ENCODE peak calls at places on chromosome 9, in four cellular contexts. One of them, this sample, is unnamed.

GRCh38 chr9:137449081-137449844 is 8.1 kb upstream of the ENTPD8 start:
- DNase-seq in neural crest cell: no peak
- DNase-seq in pancreas: peak; percentile 3
- DNase-seq in A549: no peak
- DNase-seq in this sample: no peak

GRCh38 chr9:121301881-121302286 is 33.9 kb downstream of the GSN start:
- DNase-seq in neural crest cell: no peak
- DNase-seq in pancreas: no peak
- DNase-seq in A549: no peak
- DNase-seq in this sample: no peak

GRCh38 chr9:127846451-127847154 is 7.9 kb downstream of the ENG start:
- DNase-seq in neural crest cell: no peak
- DNase-seq in pancreas: no peak
- DNase-seq in A549: no peak
- DNase-seq in this sample: no peak

GRCh38 chr9:79490657-79491250 is 81.0 kb upstream of the TLE4 start:
- DNase-seq in neural crest cell: no peak
- DNase-seq in pancreas: no peak
- DNase-seq in A549: no peak
- DNase-seq in this sample: no peak

GRCh38 chr9:19373527-19373926 is 6.5 kb downstream of the RPS6 start:
- DNase-seq in neural crest cell: no peak
- DNase-seq in pancreas: no peak
- DNase-seq in A549: no peak
- DNase-seq in this sample: no peak

GRCh38 chr9:94952553-94953373 is 226.3 kb downstream of the AOPEP start:
- DNase-seq in neural crest cell: no peak
- DNase-seq in pancreas: no peak
- DNase-seq in A549: no peak
- DNase-seq in this sample: peak; percentile 14

GRCh38 chr9:90433398-90433890 is 209.2 kb downstream of the DIRAS2 start:
- DNase-seq in neural crest cell: peak; percentile 15
- DNase-seq in pancreas: no peak
- DNase-seq in A549: peak; percentile 32
- DNase-seq in this sample: peak; percentile 32

GRCh38 chr9:38689678-38690077 is 30.3 kb downstream of the FAM240B start:
- DNase-seq in neural crest cell: peak; percentile 26
- DNase-seq in pancreas: peak; percentile 10
- DNase-seq in A549: no peak
- DNase-seq in this sample: no peak

GRCh38 chr9:122406264-122406890 is 35.6 kb downstream of the PTGS1 start:
- DNase-seq in neural crest cell: no peak
- DNase-seq in pancreas: no peak
- DNase-seq in A549: no peak
- DNase-seq in this sample: no peak

GRCh38 chr9:124398191-124398590 is 17.1 kb downstream of the PSMB7 start:
- DNase-seq in neural crest cell: no peak
- DNase-seq in pancreas: no peak
- DNase-seq in A549: no peak
- DNase-seq in this sample: no peak

GRCh38 chr9:114588671-114589526 is 1.3 kb downstream of the ATP6V1G1 start:
- DNase-seq in neural crest cell: no peak
- DNase-seq in pancreas: no peak
- DNase-seq in A549: no peak
- DNase-seq in this sample: no peak

GRCh38 chr9:90306118-90306517 is 336.5 kb downstream of the DIRAS2 start:
- DNase-seq in neural crest cell: no peak
- DNase-seq in pancreas: no peak
- DNase-seq in A549: no peak
- DNase-seq in this sample: no peak

GRCh38 chr9:131562032-131562959 is 17.0 kb downstream of the PRRT1B start:
- DNase-seq in neural crest cell: no peak
- DNase-seq in pancreas: no peak
- DNase-seq in A549: no peak
- DNase-seq in this sample: no peak

GRCh38 chr9:131021785-131022184 is 12.8 kb downstream of the LAMC3 start:
- DNase-seq in neural crest cell: no peak
- DNase-seq in pancreas: no peak
- DNase-seq in A549: no peak
- DNase-seq in this sample: no peak

GRCh38 chr9:110329676-110330235 is 7.9 kb downstream of the TXNDC8 start:
- DNase-seq in neural crest cell: no peak
- DNase-seq in pancreas: no peak
- DNase-seq in A549: no peak
- DNase-seq in this sample: no peak

GRCh38 chr9:117917873-117918272 is 213.7 kb downstream of the TLR4 start:
- DNase-seq in neural crest cell: no peak
- DNase-seq in pancreas: no peak
- DNase-seq in A549: no peak
- DNase-seq in this sample: no peak

GRCh38 chr9:121405899-121406298 is 35.8 kb upstream of the STOM start:
- DNase-seq in neural crest cell: no peak
- DNase-seq in pancreas: no peak
- DNase-seq in A549: no peak
- DNase-seq in this sample: no peak

GRCh38 chr9:35660966-35661413 is 2.9 kb downstream of the CCDC107 start:
- DNase-seq in neural crest cell: no peak
- DNase-seq in pancreas: peak; percentile 68
- DNase-seq in A549: no peak
- DNase-seq in this sample: no peak

GRCh38 chr9:37987467-37987981 is 81.5 kb downstream of the SHB start:
- DNase-seq in neural crest cell: no peak
- DNase-seq in pancreas: peak; percentile 46
- DNase-seq in A549: no peak
- DNase-seq in this sample: no peak

GRCh38 chr9:105864248-105864898 is 170.0 kb downstream of the TMEM38B start:
- DNase-seq in neural crest cell: no peak
- DNase-seq in pancreas: no peak
- DNase-seq in A549: no peak
- DNase-seq in this sample: no peak

GRCh38 chr9:128512820-128513219 is 8.3 kb downstream of the GLE1 start:
- DNase-seq in neural crest cell: no peak
- DNase-seq in pancreas: no peak
- DNase-seq in A549: no peak
- DNase-seq in this sample: no peak

GRCh38 chr9:29691758-29692407 is 2118.6 kb upstream of the C9orf72 start:
- DNase-seq in neural crest cell: peak; percentile 29
- DNase-seq in pancreas: peak; percentile 2
- DNase-seq in A549: no peak
- DNase-seq in this sample: peak; percentile 53

GRCh38 chr9:90022474-90022873 is 417.7 kb downstream of the GADD45G start:
- DNase-seq in neural crest cell: no peak
- DNase-seq in pancreas: no peak
- DNase-seq in A549: no peak
- DNase-seq in this sample: no peak

GRCh38 chr9:7976167-7976755 is 176.7 kb upstream of the DMAC1 start:
- DNase-seq in neural crest cell: no peak
- DNase-seq in pancreas: no peak
- DNase-seq in A549: no peak
- DNase-seq in this sample: no peak

GRCh38 chr9:89505795-89506385 is 8.0 kb upstream of the SEMA4D start:
- DNase-seq in neural crest cell: no peak
- DNase-seq in pancreas: peak; percentile 43
- DNase-seq in A549: no peak
- DNase-seq in this sample: no peak

DNA sequence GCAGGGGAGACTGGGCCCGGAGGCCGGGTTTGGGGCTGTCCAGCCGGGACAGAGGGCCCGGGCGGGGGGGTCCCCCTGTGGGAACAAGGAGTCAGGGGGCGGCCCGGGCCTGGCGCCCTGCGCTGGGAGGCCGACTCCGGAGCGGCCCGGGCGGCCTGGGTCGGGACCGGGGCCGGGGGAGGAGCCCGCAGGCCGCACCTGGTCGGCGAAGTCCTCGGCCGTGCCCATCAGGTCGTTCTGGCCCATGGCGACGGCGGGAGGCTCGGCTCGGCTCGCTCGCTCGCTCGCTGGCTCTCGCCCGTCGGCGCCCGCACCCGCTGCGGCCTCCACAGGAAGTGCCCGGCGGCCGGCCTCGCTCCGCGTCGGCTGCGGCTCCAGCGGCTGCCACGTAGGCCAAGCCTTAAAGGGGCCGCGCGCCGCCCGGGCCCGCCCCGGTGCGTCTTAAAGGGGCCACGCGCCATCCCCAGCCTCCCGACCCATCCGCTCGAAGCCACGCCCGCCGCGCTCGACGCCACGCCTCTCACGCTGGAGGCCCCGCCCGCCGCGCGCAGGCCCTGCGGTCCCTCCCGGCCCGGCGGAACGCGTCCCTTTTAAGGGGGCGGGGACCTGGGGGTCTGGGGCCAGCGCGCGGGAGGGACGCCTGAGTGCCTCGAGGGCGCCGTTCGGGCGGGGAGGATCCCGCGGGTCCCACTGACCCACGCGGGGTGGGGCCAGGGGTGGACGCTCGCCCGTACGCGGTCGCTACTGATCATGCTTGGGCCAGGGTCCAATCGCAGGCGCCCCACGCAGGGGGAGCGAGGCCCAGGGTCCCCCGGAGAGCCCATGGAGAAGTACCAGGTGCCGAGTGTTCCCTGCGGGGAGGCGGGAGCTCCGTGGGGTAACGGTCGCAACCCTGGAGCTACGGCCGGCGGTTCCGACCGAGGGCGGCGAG is at the start of the genes STKLD1 and SURF4:
- DNase-seq in neural crest cell: peak; percentile 95
- DNase-seq in pancreas: peak; percentile 95
- DNase-seq in A549: peak; percentile 97
- DNase-seq in this sample: peak; percentile 97
- TF ChIP-seq CTCF in neural crest cell: no peak
- TF ChIP-seq CTCF in pancreas: no peak
- TF ChIP-seq CTCF in A549: no peak
- TF ChIP-seq CTCF in this sample: no peak

DNA sequence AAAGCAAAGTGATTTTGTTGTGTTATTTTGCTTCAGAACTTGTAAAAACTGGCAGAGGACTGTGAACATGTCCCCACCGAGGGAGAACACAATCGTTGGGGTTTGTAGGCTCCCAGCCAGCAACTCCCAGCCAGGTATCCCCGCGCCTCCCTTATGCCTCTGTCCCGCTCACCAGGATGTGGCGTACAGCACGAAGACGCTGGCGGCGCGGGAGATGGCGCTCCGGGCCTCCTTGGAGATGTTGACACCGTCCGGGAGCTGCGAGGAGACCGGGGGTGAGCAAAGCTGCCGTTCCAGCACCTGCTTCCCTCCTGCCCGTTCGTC is 630 bp downstream of the POLE3 start:
- DNase-seq in neural crest cell: no peak
- DNase-seq in pancreas: no peak
- DNase-seq in A549: no peak
- DNase-seq in this sample: no peak
- TF ChIP-seq CTCF in neural crest cell: peak; percentile 21
- TF ChIP-seq CTCF in pancreas: no peak
- TF ChIP-seq CTCF in A549: no peak
- TF ChIP-seq CTCF in this sample: no peak

GRCh38 chr9:107378031-107378430 is 95.0 kb downstream of the RAD23B start:
- DNase-seq in neural crest cell: no peak
- DNase-seq in pancreas: no peak
- DNase-seq in A549: no peak
- DNase-seq in this sample: no peak

GRCh38 chr9:107373809-107374208 is 90.7 kb downstream of the RAD23B start:
- DNase-seq in neural crest cell: no peak
- DNase-seq in pancreas: no peak
- DNase-seq in A549: no peak
- DNase-seq in this sample: no peak

DNA sequence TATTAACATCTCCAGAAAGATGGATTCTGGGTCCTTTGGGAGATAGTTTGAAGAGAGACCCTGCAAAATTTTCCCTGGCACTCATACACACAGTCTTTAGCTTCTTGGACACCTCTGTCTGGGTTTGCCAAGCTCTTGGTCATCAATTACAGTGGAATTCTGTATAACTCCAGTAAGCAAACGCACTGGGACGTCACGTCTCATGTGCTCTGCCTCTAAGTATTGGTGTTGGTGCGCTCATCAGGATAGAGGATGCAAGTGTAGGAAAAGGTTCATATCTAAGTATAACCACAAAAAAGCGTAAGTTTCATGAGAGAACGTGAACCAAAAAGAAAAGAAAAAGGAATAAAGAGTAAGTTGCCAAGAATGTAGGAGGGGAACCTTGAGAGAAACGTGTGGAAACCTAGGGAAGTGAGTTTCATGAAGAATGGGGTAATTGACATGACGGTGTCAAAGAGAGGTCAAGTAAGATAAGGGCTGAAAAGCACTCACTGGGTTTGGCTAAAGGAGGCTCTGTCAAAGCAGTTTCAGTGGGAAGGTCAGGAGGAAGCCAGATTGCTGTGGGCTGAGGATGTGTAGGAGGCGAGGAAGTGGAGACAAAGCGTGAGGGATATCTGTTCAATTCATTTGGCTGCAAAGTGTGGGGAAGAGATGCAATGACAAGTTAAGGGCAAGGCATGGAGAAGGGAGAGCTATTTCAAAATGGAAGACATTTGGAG is 92.7 kb downstream of the RAD23B start:
- DNase-seq in neural crest cell: no peak
- DNase-seq in pancreas: no peak
- DNase-seq in A549: no peak
- DNase-seq in this sample: no peak
- TF ChIP-seq CTCF in neural crest cell: no peak
- TF ChIP-seq CTCF in pancreas: no peak
- TF ChIP-seq CTCF in A549: no peak
- TF ChIP-seq CTCF in this sample: no peak

GRCh38 chr9:73133042-73133651 is 18.5 kb upstream of the ANXA1 start:
- DNase-seq in neural crest cell: no peak
- DNase-seq in pancreas: no peak
- DNase-seq in A549: no peak
- DNase-seq in this sample: no peak

GRCh38 chr9:73131376-73131775 is 20.3 kb upstream of the ANXA1 start:
- DNase-seq in neural crest cell: no peak
- DNase-seq in pancreas: no peak
- DNase-seq in A549: no peak
- DNase-seq in this sample: no peak

GRCh38 chr9:73133921-73134407 is 17.7 kb upstream of the ANXA1 start:
- DNase-seq in neural crest cell: no peak
- DNase-seq in pancreas: no peak
- DNase-seq in A549: no peak
- DNase-seq in this sample: no peak

GRCh38 chr9:73129941-73130695 is 21.5 kb upstream of the ANXA1 start:
- DNase-seq in neural crest cell: no peak
- DNase-seq in pancreas: no peak
- DNase-seq in A549: no peak
- DNase-seq in this sample: no peak

DNA sequence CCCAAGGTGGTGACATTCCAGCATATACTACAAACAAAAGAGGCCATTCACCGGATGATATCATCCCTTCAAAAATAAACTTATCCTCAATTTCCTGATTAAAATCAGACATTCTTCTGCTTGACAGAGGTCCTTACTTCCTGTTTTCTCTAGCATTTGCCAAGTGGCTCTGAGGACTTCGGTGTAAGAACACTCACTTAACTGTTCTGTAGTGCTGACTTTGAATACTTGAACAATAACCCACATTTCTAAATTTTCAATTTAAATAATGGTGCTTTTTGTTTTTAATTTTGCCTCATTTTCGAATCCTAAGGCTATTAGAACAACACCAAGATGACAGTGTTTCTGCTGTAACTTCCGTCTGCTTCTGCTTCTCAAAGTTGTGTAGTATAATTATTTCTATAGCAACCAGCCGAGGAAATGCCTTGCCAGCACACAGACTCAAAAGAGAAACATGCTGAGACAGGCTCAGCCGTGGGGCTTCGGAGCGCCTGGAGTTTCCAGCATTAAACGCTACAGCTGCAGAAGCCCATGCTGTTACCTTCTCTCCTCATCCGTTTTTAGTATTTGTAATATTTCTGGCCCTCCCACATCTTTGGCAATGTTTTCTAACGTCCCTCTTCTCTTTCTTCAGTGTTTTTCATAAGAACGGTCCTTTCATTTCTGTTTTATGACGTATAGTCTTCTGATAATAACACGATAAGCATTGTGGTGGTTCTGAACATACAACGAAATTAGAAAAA is 19.5 kb upstream of the ANXA1 start:
- DNase-seq in neural crest cell: peak; percentile 33
- DNase-seq in pancreas: peak; percentile 49
- DNase-seq in A549: no peak
- DNase-seq in this sample: peak; percentile 57
- TF ChIP-seq CTCF in neural crest cell: no peak
- TF ChIP-seq CTCF in pancreas: no peak
- TF ChIP-seq CTCF in A549: no peak
- TF ChIP-seq CTCF in this sample: no peak